ENCODE peak calls at places on chromosomes 3 and 15, in seven cellular contexts. M is SW480, J is ELR, Q is GM03348, H is psoas muscle, C is foreskin fibroblast, G is germinal center. O is an unnamed sample.

GRCh38 chr15:74540135-74540760 is 772 bp upstream of the ARID3B start:
- DNase-seq in H (no peak), G (peak), M (peak), J (peak), Q (no peak), C (no peak), O (peak)

GRCh38 chr3:8542190-8542980 is 40.8 kb downstream of the LMCD1 start:
- DNase-seq in C (no peak), M (no peak), G (no peak), H (no peak), J (no peak), Q (no peak), O (no peak)

GRCh38 chr3:82707035-82707434 is 945.6 kb upstream of the GBE1 start:
- DNase-seq in G (no peak), H (no peak), J (peak), C (no peak), M (no peak), Q (no peak), O (no peak)

GRCh38 chr3:77319711-77320110 is 279.8 kb downstream of the ROBO2 start:
- DNase-seq in M (peak), G (no peak), Q (no peak), H (no peak), J (peak), C (peak), O (no peak)

GRCh38 chr3:182793663-182794454 is 555 bp downstream of the ATP11B start:
- DNase-seq in G (peak), C (peak), M (peak), J (peak), Q (peak), H (peak), O (peak)

GRCh38 chr3:136952292-136952691 is 5.5 kb upstream of the IL20RB start:
- DNase-seq in G (no peak), Q (no peak), C (peak), H (no peak), J (peak), M (no peak), O (peak)

GRCh38 chr3:64827391-64827790 is 139.6 kb upstream of the ADAMTS9 start:
- DNase-seq in M (peak), J (no peak), H (no peak), Q (no peak), C (no peak), G (no peak), O (no peak)

GRCh38 chr3:50268703-50269451 is at the start of gene SEMA3B:
- DNase-seq in J (peak), Q (peak), C (peak), H (peak), M (peak), G (no peak), O (peak)

GRCh38 chr3:126573492-126574117 is 14.9 kb upstream of the C3orf22 start:
- DNase-seq in C (no peak), Q (no peak), G (no peak), J (no peak), M (peak), H (peak), O (no peak)

GRCh38 chr3:140363801-140364200 is 314.1 kb upstream of the TRIM42 start:
- DNase-seq in J (no peak), Q (no peak), G (no peak), H (no peak), C (no peak), M (no peak), O (no peak)

GRCh38 chr3:75294124-75294523 is 370.0 kb upstream of the FRG2C start:
- DNase-seq in H (no peak), J (peak), G (peak), C (peak), M (peak), Q (peak), O (peak)